ENCODE peak calls at places on chromosome 12, in nine cellular contexts. S is SK-N-SH, X is fibroblast of pulmonary artery, E is MCF 10A, Z is heart right ventricle, U is tibial nerve, C is astrocyte, L is RWPE1, Q is cardiac fibroblast. K is an unnamed sample.

GRCh38 chr12:93829073-93829472 is 151.9 kb downstream of the CRADD start:
- DNase-seq in S (no peak), E (no peak), Q (no peak), Z (no peak), U (no peak), C (no peak), X (no peak), L (no peak), K (no peak)

GRCh38 chr12:92221916-92222315 is 76.3 kb upstream of the BTG1 start:
- DNase-seq in E (no peak), S (no peak), Q (no peak), Z (no peak), L (no peak), C (no peak), X (no peak), U (no peak), K (no peak)

GRCh38 chr12:65937181-65937641 is 112.9 kb downstream of the HMGA2 start:
- DNase-seq in U (no peak), X (peak), S (no peak), Q (no peak), L (no peak), Z (no peak), E (no peak), C (no peak), K (no peak)

GRCh38 chr12:111964935-111965334 is 48.0 kb downstream of the TMEM116 start:
- DNase-seq in E (no peak), Q (no peak), U (no peak), X (no peak), S (no peak), L (no peak), Z (no peak), C (no peak), K (no peak)

GRCh38 chr12:82896979-82897378 is 210.3 kb downstream of the TMTC2 start:
- DNase-seq in Q (peak), X (peak), E (peak), S (no peak), U (no peak), Z (no peak), L (peak), C (peak), K (no peak)

GRCh38 chr12:6295187-6295811 is 15.2 kb upstream of the PLEKHG6 start:
- DNase-seq in S (peak), E (peak), L (peak), Q (peak), C (peak), U (no peak), X (peak), Z (no peak), K (peak)

GRCh38 chr12:6372403-6373003 is 2.9 kb downstream of the SCNN1A start:
- DNase-seq in U (peak), L (peak), Q (peak), X (peak), E (peak), C (peak), Z (no peak), S (no peak), K (no peak)

GRCh38 chr12:48995061-48995879 is 3.9 kb downstream of the DDN start:
- DNase-seq in U (peak), Z (peak), S (peak), Q (peak), E (peak), X (peak), C (peak), L (peak), K (peak)

GRCh38 chr12:91529829-91530228 is 347.2 kb upstream of the DCN start:
- DNase-seq in Q (peak), X (peak), S (no peak), C (peak), U (no peak), E (peak), L (peak), Z (no peak), K (no peak)

GRCh38 chr12:104719700-104720345 is 238.3 kb downstream of the SLC41A2 start:
- DNase-seq in Q (no peak), X (no peak), C (no peak), U (no peak), Z (no peak), E (no peak), L (no peak), S (no peak), K (no peak)

GRCh38 chr12:121795029-121795977 is 1.8 kb upstream of the RHOF start:
- DNase-seq in L (peak), S (peak), Q (peak), C (no peak), E (peak), Z (peak), X (peak), U (peak), K (no peak)

GRCh38 chr12:32440120-32440865 is 40.9 kb downstream of the FGD4 start:
- DNase-seq in Q (no peak), U (no peak), L (peak), C (no peak), E (no peak), S (no peak), Z (no peak), X (no peak), K (no peak)

GRCh38 chr12:3214508-3215365 is 137.6 kb downstream of the TSPAN9 start:
- DNase-seq in Z (no peak), C (no peak), U (no peak), S (no peak), X (no peak), L (no peak), Q (no peak), E (no peak), K (no peak)

GRCh38 chr12:101021911-101022388 is 188.1 kb downstream of the SLC5A8 start:
- DNase-seq in X (peak), U (no peak), Z (no peak), Q (peak), S (no peak), L (peak), E (peak), C (peak), K (peak)

GRCh38 chr12:12331896-12332295 is 18.1 kb downstream of the MANSC1 start:
- DNase-seq in E (no peak), L (peak), X (no peak), Z (no peak), S (no peak), C (no peak), Q (no peak), U (no peak), K (no peak)

GRCh38 chr12:52761802-52762201 is 15.3 kb downstream of the KRT76 start:
- DNase-seq in Z (no peak), C (no peak), E (no peak), L (no peak), Q (no peak), U (no peak), S (no peak), X (no peak), K (no peak)

GRCh38 chr12:66813137-66813867 is 134.4 kb upstream of the GRIP1 start:
- DNase-seq in Q (no peak), C (no peak), E (peak), S (no peak), X (no peak), Z (no peak), L (peak), U (no peak), K (no peak)

GRCh38 chr12:32084017-32084688 is 22.5 kb upstream of the BICD1 start:
- DNase-seq in Q (no peak), E (no peak), S (no peak), L (no peak), Z (no peak), X (no peak), C (no peak), U (no peak), K (no peak)

GRCh38 chr12:114245555-114245954 is 160.4 kb downstream of the TBX5 start:
- DNase-seq in U (no peak), S (no peak), X (no peak), C (no peak), L (no peak), Q (peak), Z (no peak), E (no peak), K (no peak)

GRCh38 chr12:18320036-18320617 is 58.8 kb downstream of the PIK3C2G start:
- DNase-seq in E (peak), C (peak), X (peak), S (peak), Z (no peak), Q (peak), L (peak), U (no peak), K (peak)

GRCh38 chr12:71214511-71215285 is 56.9 kb upstream of the TSPAN8 start:
- DNase-seq in E (no peak), C (peak), Z (no peak), X (peak), L (no peak), S (no peak), U (no peak), Q (no peak), K (no peak)

GRCh38 chr12:78036889-78037288 is 206.2 kb downstream of the NAV3 start:
- DNase-seq in L (no peak), E (no peak), U (no peak), S (no peak), Z (no peak), C (no peak), X (no peak), Q (no peak), K (no peak)

GRCh38 chr12:81530352-81530751 is 228.8 kb downstream of the PPFIA2 start:
- DNase-seq in C (peak), X (peak), Z (no peak), U (no peak), L (no peak), S (no peak), E (no peak), Q (no peak), K (no peak)

GRCh38 chr12:49428652-49429549 is 61.6 kb downstream of the SPATS2 start:
- DNase-seq in Q (peak), S (no peak), E (peak), C (peak), L (peak), X (peak), Z (no peak), U (no peak), K (peak)

GRCh38 chr12:5078423-5078822 is 34.7 kb downstream of the KCNA5 start:
- DNase-seq in Q (no peak), L (no peak), U (no peak), E (no peak), C (peak), Z (peak), X (no peak), S (peak), K (no peak)

GRCh38 chr12:70615177-70615576 is 22.1 kb downstream of the PTPRB start:
- DNase-seq in L (no peak), E (no peak), C (no peak), S (no peak), U (no peak), X (no peak), Z (no peak), Q (no peak), K (no peak)

GRCh38 chr12:104578453-104578852 is 121.7 kb downstream of the CHST11 start:
- DNase-seq in E (peak), Z (no peak), Q (peak), S (no peak), C (peak), L (no peak), X (peak), U (no peak), K (no peak)

GRCh38 chr12:1616233-1617066 is 12.6 kb upstream of the WNT5B start:
- DNase-seq in E (peak), L (peak), S (no peak), U (no peak), Q (no peak), X (no peak), C (no peak), Z (no peak), K (no peak)

GRCh38 chr12:78115889-78116288 is 285.2 kb downstream of the NAV3 start:
- DNase-seq in L (no peak), Z (no peak), U (no peak), Q (no peak), X (no peak), E (no peak), S (no peak), C (no peak), K (no peak)

GRCh38 chr12:108375986-108376663 is 37.0 kb upstream of the CMKLR1 start:
- DNase-seq in E (peak), C (peak), L (peak), X (peak), Q (no peak), S (no peak), U (no peak), Z (no peak), K (no peak)

GRCh38 chr12:132228535-132229422 is 84.5 kb downstream of the NOC4L start:
- DNase-seq in E (no peak), S (no peak), Q (no peak), Z (no peak), X (no peak), L (no peak), U (no peak), C (no peak), K (no peak)

DNA sequence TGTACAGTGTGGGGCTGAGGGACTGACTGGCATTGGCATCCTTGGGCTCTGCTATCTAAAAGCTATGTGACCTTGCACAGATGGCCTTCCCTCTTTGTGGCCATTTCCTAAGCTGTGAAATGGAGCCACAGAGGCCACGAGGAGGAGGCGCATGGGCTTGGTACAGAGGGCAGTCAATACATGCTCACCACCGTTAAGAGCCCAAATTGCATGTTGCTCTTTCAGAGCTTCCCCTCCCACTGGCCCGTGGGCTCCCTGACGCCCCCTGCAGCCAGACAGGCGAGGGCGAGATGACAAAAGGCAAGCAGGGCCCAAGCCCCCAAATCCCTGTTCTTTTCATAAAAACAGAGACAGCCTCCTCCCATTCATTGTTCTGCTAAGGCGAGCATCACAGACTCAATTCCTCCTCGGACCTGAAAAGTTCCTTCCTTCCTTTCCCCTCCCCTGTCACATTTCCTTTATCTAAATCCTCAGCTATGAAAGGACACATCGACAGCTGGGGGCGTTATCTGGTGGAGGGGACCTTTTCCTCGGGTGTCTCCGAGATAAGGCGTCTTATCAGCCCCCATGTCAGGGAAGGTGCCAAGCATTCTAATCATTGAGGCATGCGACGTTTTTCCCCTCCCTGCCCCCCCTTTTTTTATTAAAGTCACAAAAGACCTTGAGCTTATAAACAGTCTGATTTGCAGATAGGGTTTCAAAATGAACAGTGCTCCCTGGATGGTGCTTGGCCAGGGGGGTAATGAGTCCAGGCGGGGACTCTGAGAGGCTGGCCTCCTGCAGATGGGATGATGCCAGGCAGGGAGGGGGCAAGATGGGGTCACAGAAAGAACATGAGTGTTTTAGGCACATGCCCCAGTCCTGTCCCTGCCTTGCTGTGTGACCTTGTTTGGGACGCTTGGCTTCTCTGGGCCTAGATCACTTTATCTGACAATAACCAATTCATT is 26.4 kb downstream of the FAM222A start:
- DNase-seq in Z (peak), S (peak), X (no peak), C (no peak), U (no peak), L (no peak), Q (no peak), E (no peak), K (no peak)
- TF ChIP-seq CTCF in Z (no peak), S (peak), X (peak), C (no peak), U (no peak), L (no peak), Q (peak), E (no peak), K (peak)

DNA sequence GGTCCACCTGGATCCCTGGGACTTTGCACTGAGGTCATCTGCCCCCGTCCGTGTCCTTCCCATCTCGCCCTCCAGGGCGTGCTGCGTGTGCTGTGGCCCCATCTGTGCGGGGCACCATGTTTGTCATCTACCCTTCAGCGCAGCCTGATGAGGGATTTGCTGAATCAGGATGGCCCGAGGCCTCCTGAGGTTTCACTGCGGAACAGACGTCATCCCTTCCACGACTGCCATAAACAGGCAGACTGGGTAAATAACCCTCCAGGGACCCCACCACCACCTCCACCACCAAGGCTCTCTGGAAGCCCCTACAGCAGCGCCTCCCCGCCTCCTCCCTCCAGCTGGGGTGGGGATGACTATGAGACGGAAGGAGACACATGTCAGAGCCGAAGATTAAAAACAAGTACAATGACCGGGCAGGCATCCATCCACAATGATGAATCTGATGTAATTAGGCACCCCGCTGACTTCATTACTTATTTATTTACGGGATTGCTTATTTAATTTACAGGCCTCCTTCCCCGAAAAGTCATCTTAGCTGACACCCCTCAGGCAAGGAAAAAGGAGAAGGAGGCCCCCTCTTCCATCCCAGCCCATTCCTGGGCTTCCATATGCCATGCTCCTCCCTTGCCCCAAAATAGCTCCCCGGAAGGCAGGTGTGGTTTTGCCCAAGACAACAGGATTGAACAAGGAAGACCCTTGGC is 39.4 kb downstream of the NCOR2 start:
- DNase-seq in S (no peak), Z (no peak), X (no peak), C (no peak), Q (no peak), E (no peak), U (no peak), L (no peak), K (no peak)
- TF ChIP-seq CTCF in S (no peak), Z (no peak), X (no peak), C (peak), Q (no peak), E (no peak), U (no peak), L (no peak), K (no peak)

DNA sequence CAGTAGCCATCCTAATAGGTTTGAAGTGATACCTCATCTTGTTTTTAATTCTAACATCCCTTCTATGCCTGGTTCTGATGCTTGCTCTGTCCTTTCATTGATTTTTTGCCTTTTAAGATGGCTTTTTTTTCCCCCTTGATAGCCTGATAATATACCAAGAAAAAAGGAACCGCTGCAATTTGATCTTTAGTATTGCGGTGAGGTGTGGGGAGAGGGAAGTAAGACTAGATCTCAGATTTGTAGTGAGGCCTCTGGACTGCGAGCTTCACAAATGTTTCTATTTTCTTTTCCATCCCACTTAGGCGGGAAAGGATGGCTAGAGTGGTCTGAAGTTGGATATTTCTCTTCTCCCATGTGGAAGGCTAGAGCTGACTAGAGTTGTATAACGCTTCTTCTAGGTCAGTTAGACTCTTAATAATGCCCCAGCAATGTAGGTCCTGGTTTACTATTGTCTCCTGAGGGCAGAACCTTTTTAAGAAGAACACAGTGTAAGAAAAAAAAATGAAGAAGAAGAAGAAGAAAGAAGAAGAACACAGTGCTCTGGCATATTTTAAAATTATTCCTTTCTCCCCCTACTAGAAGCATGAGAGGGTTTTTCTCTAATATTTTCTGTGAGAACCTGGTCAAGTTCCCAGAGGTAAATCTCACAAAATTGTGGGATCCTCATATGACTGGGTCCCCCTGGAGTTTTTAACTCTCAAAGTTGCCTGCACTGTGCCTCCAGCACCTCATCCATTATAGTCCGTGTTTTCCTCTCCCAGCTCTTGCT is 11.9 kb upstream of the KLRB1 start:
- DNase-seq in L (no peak), U (no peak), E (no peak), Z (no peak), S (no peak), X (no peak), C (no peak), Q (no peak), K (no peak)
- TF ChIP-seq CTCF in L (no peak), U (no peak), E (no peak), Z (no peak), S (no peak), X (no peak), C (no peak), Q (no peak), K (no peak)

GRCh38 chr12:8913702-8914032 is 642 bp upstream of the PHC1 start:
- DNase-seq in C (peak), Q (peak), Z (no peak), S (no peak), L (no peak), U (no peak), E (no peak), X (no peak), K (no peak)
- TF ChIP-seq CTCF in C (no peak), Q (no peak), Z (no peak), S (no peak), L (no peak), U (no peak), E (no peak), X (no peak), K (no peak)

GRCh38 chr12:55743967-55744931 is 1.3 kb downstream of the GDF11 start:
- DNase-seq in Q (no peak), C (no peak), Z (no peak), U (no peak), S (peak), E (no peak), X (no peak), L (no peak), K (no peak)
- TF ChIP-seq CTCF in Q (peak), C (no peak), Z (no peak), U (no peak), S (no peak), E (no peak), X (no peak), L (no peak), K (peak)

DNA sequence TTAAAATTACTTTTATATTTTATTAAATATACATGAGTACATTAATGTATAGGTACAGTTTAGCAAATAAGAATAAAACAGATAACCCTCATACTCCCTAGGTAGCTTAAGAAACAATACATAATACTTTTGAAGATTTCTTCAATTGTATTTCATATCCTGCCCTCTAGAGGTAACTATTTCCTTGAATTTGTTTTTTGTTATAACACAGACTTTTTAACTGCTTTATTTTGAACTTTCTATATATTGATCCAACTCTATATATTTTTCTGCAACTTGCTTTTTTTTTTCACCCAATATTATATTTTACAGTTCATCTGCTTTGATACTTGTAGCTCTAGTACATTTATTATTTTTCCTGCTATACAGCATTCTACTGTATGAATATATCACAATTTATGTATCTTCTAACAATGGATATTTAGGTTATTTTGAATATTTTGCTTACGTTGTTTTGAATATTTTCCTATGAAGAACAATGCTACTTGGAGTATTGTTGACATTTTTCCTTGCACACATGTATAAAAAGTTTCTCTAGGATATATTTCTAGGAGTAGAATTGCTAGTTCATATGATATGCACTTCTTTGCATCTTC is 72.8 kb upstream of the ABCD2 start:
- DNase-seq in Q (peak), C (peak), E (peak), S (peak), U (no peak), X (peak), Z (no peak), L (no peak), K (no peak)
- TF ChIP-seq CTCF in Q (peak), C (peak), E (no peak), S (peak), U (peak), X (peak), Z (no peak), L (peak), K (no peak)